ENCODE peak calls at places on chromosomes 4 and X, in six cellular contexts. One of them, this sample, is unnamed. For H3K27me3, the result is how much of the 10 kb centered on the place peaks cover.

GRCh38 chr4:160212078-160212477 is 1109.2 kb downstream of the RAPGEF2 start:
- DNase-seq in ovary: no peak
- DNase-seq in GM23338: no peak
- DNase-seq in transverse colon: no peak
- DNase-seq in dorsolateral prefrontal cortex: no peak
- DNase-seq in aorta: no peak
- DNase-seq in this sample: no peak

GRCh38 chrX:45513042-45513441 is 312.4 kb upstream of the DIPK2B start:
- DNase-seq in aorta: no peak
- DNase-seq in transverse colon: no peak
- DNase-seq in GM23338: no peak
- DNase-seq in ovary: no peak
- DNase-seq in dorsolateral prefrontal cortex: no peak
- DNase-seq in this sample: no peak

GRCh38 chr4:139857021-139857420 is 191.4 kb downstream of the MGST2 start:
- DNase-seq in ovary: no peak
- DNase-seq in transverse colon: no peak
- DNase-seq in GM23338: no peak
- DNase-seq in dorsolateral prefrontal cortex: no peak
- DNase-seq in aorta: no peak
- DNase-seq in this sample: peak

GRCh38 chr4:44678094-44679023 is at the start of gene GUF1:
- DNase-seq in ovary: peak
- DNase-seq in dorsolateral prefrontal cortex: peak
- DNase-seq in GM23338: peak
- DNase-seq in transverse colon: peak
- DNase-seq in aorta: peak
- DNase-seq in this sample: peak

GRCh38 chr4:105620640-105621323 is 68.4 kb downstream of the ARHGEF38 start:
- DNase-seq in GM23338: no peak
- DNase-seq in dorsolateral prefrontal cortex: no peak
- DNase-seq in ovary: no peak
- DNase-seq in aorta: peak
- DNase-seq in transverse colon: no peak
- DNase-seq in this sample: no peak

GRCh38 chrX:50613846-50614245 is 143.2 kb upstream of the DGKK start:
- DNase-seq in ovary: no peak
- DNase-seq in aorta: no peak
- DNase-seq in transverse colon: no peak
- DNase-seq in dorsolateral prefrontal cortex: no peak
- DNase-seq in GM23338: no peak
- DNase-seq in this sample: no peak

GRCh38 chr4:61572160-61572559 is 372.0 kb downstream of the ADGRL3 start:
- DNase-seq in transverse colon: no peak
- DNase-seq in aorta: no peak
- DNase-seq in ovary: no peak
- DNase-seq in GM23338: no peak
- DNase-seq in dorsolateral prefrontal cortex: no peak
- DNase-seq in this sample: no peak

GRCh38 chr4:3256230-3257124 is 7.5 kb downstream of the MSANTD1 start:
- DNase-seq in transverse colon: peak
- DNase-seq in ovary: no peak
- DNase-seq in dorsolateral prefrontal cortex: no peak
- DNase-seq in aorta: peak
- DNase-seq in GM23338: no peak
- DNase-seq in this sample: peak

GRCh38 chr4:110631582-110632505 is 9.0 kb upstream of the PITX2 start:
- DNase-seq in GM23338: peak
- DNase-seq in ovary: no peak
- DNase-seq in aorta: peak
- DNase-seq in transverse colon: peak
- DNase-seq in dorsolateral prefrontal cortex: peak
- DNase-seq in this sample: peak

GRCh38 chr4:104420766-104421165 is 73.9 kb downstream of the CXXC4 start:
- DNase-seq in ovary: no peak
- DNase-seq in transverse colon: no peak
- DNase-seq in aorta: no peak
- DNase-seq in dorsolateral prefrontal cortex: no peak
- DNase-seq in GM23338: peak
- DNase-seq in this sample: no peak

DNA sequence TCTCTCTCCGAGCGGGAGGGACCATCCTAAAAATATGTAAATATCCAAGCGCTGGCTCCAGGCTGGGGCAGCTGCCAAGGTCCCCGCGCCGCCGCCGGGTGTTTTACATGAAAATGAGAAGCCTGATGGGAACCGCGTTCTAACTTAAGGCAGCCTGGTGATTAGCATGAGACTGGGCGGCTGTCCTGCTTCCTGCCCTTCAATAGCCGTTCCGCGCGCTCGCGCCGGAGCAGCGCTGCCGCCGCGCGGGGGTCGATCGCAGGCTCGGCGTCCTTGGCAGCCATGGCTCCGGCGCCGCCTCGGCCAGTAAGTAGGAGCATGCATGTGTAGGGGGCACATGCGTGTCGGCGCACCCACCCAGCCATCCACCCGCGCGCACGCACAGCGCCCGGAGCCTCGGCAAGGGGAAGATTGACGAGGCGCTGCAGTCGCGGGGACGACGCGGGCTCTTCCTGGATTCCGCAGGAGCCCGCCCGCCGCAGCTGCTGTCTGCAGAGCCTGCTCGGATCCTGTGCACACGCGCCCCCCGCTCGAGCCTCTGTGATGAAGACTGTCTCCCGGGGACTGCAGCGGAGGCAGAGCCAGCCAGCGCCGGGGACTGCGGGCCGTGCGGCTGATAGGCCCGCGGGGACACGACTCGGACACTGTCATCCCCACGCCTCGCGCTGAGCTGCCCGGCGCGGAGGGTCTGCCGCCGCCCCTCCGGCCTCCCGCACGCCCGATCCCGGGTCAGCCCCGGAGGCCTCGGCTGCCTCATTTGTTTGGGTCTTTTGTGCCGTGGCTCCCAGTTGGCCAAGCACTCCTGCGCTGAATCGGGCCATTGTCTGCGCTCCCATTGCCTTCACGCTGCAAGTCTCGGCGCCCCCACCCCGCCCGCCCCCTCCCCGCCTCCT is 732 bp downstream of the STOX2 start:
- DNase-seq in dorsolateral prefrontal cortex: peak
- DNase-seq in transverse colon: peak
- DNase-seq in ovary: peak
- DNase-seq in GM23338: peak
- DNase-seq in aorta: peak
- DNase-seq in this sample: peak
- H3K27me3 ChIP-seq in dorsolateral prefrontal cortex: under half
- H3K27me3 ChIP-seq in transverse colon: under half
- H3K27me3 ChIP-seq in ovary: under half
- H3K27me3 ChIP-seq in GM23338: under half
- H3K27me3 ChIP-seq in aorta: under half
- H3K27me3 ChIP-seq in this sample: half or more

DNA sequence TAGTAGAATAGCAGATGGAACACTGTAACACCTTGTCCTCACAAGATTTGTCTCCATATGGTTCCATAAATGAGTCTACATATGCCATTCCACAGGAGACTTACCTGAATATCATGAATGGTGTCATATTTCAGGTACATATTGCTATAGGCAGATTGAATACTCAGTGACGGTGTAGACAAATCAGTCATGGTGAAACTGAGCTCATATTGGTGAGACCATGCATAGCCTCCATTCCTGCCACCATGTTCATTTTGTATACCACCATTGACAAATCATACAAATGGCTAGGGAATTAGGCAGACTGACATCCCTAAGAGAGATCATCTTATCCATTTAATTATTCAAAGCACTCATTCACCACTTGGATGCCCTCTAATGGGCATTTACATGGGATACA is 38.0 kb upstream of the SPP1 start:
- DNase-seq in ovary: no peak
- DNase-seq in transverse colon: no peak
- DNase-seq in GM23338: no peak
- DNase-seq in aorta: no peak
- DNase-seq in dorsolateral prefrontal cortex: no peak
- DNase-seq in this sample: no peak
- H3K27ac ChIP-seq in ovary: no peak
- H3K27ac ChIP-seq in transverse colon: no peak
- H3K27ac ChIP-seq in GM23338: no peak
- H3K27ac ChIP-seq in aorta: no peak
- H3K27ac ChIP-seq in dorsolateral prefrontal cortex: no peak
- H3K27ac ChIP-seq in this sample: no peak

GRCh38 chrX:16140983-16141382 is 17.6 kb downstream of the GRPR start:
- DNase-seq in aorta: no peak
- DNase-seq in GM23338: no peak
- DNase-seq in ovary: no peak
- DNase-seq in transverse colon: no peak
- DNase-seq in dorsolateral prefrontal cortex: no peak
- DNase-seq in this sample: no peak
- H3K4me3 ChIP-seq in aorta: no peak
- H3K4me3 ChIP-seq in GM23338: no peak
- H3K4me3 ChIP-seq in ovary: no peak
- H3K4me3 ChIP-seq in transverse colon: no peak
- H3K4me3 ChIP-seq in dorsolateral prefrontal cortex: no peak
- H3K4me3 ChIP-seq in this sample: no peak

GRCh38 chr4:173524218-173525117 is 5.6 kb downstream of the HAND2 start:
- DNase-seq in dorsolateral prefrontal cortex: no peak
- DNase-seq in ovary: no peak
- DNase-seq in transverse colon: no peak
- DNase-seq in GM23338: peak
- DNase-seq in aorta: no peak
- DNase-seq in this sample: no peak

GRCh38 chr4:173526034-173526482 is 4.0 kb downstream of the HAND2 start:
- DNase-seq in GM23338: peak
- DNase-seq in aorta: no peak
- DNase-seq in ovary: no peak
- DNase-seq in dorsolateral prefrontal cortex: no peak
- DNase-seq in transverse colon: no peak
- DNase-seq in this sample: no peak

GRCh38 chr4:173527103-173527876 is 2.7 kb downstream of the HAND2 start:
- DNase-seq in ovary: no peak
- DNase-seq in transverse colon: no peak
- DNase-seq in aorta: peak
- DNase-seq in dorsolateral prefrontal cortex: no peak
- DNase-seq in GM23338: peak
- DNase-seq in this sample: no peak

GRCh38 chr4:173526724-173527102 is 3.3 kb downstream of the HAND2 start:
- DNase-seq in dorsolateral prefrontal cortex: no peak
- DNase-seq in ovary: no peak
- DNase-seq in aorta: no peak
- DNase-seq in GM23338: peak
- DNase-seq in transverse colon: no peak
- DNase-seq in this sample: no peak

GRCh38 chr4:173525118-173526033 is 4.7 kb downstream of the HAND2 start:
- DNase-seq in transverse colon: no peak
- DNase-seq in GM23338: peak
- DNase-seq in dorsolateral prefrontal cortex: no peak
- DNase-seq in ovary: peak
- DNase-seq in aorta: peak
- DNase-seq in this sample: no peak
- H3K27me3 ChIP-seq in transverse colon: half or more
- H3K27me3 ChIP-seq in GM23338: half or more
- H3K27me3 ChIP-seq in dorsolateral prefrontal cortex: half or more
- H3K27me3 ChIP-seq in ovary: under half
- H3K27me3 ChIP-seq in aorta: under half
- H3K27me3 ChIP-seq in this sample: under half

GRCh38 chr4:122665148-122665547 is 44.3 kb upstream of the IL21 start:
- DNase-seq in transverse colon: no peak
- DNase-seq in ovary: no peak
- DNase-seq in aorta: no peak
- DNase-seq in GM23338: no peak
- DNase-seq in dorsolateral prefrontal cortex: no peak
- DNase-seq in this sample: no peak
- H3K27ac ChIP-seq in transverse colon: peak
- H3K27ac ChIP-seq in ovary: no peak
- H3K27ac ChIP-seq in aorta: peak
- H3K27ac ChIP-seq in GM23338: no peak
- H3K27ac ChIP-seq in dorsolateral prefrontal cortex: no peak
- H3K27ac ChIP-seq in this sample: no peak

DNA sequence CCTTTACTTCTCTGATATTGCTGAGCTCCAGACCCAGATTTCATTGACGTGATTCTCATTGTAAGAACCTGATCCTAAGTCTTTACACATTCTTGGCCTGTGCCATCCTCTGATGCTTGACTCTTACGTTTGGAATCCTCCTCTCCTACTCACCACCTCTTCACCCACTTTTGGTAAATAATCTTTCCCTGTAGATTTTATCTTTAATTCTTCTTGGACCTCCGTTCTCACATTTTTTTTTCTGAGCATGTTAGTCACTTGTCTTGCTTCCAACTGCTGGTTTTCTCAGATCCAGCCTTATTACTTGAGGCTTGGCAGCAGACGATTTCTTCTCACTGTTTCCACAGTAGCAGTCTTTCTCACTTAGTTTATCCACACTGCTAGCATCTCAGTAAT is 12.4 kb upstream of the SH3RF1 start:
- DNase-seq in dorsolateral prefrontal cortex: no peak
- DNase-seq in GM23338: no peak
- DNase-seq in ovary: no peak
- DNase-seq in aorta: no peak
- DNase-seq in transverse colon: no peak
- DNase-seq in this sample: peak
- H3K4me3 ChIP-seq in dorsolateral prefrontal cortex: no peak
- H3K4me3 ChIP-seq in GM23338: no peak
- H3K4me3 ChIP-seq in ovary: no peak
- H3K4me3 ChIP-seq in aorta: no peak
- H3K4me3 ChIP-seq in transverse colon: no peak
- H3K4me3 ChIP-seq in this sample: no peak